ENCODE peak calls at places on chromosome 11, in five cellular contexts. O is Karpas-422; U is activated CD4-positive, alpha-beta T cell treated with anti-CD3 and anti-CD28 coated beads, Interleukin-2, amount 50 U/mL, for 4 hours; G is substantia nigra; E is pancreas. X is an unnamed sample.

GRCh38 chr11:680970-681369 is 14.1 kb downstream of the DEAF1 start:
- DNase-seq in U (no peak), E (no peak), O (no peak), G (no peak), X (no peak)

GRCh38 chr11:57490456-57491248 is 24.9 kb downstream of the SLC43A1 start:
- DNase-seq in E (no peak), O (no peak), U (no peak), G (no peak), X (no peak)

GRCh38 chr11:60937811-60938210 is 13.6 kb downstream of the TMEM132A start:
- DNase-seq in O (no peak), E (peak; percentile 50), U (no peak), G (no peak), X (no peak)

GRCh38 chr11:91813263-91813662 is 411.4 kb upstream of the FAT3 start:
- DNase-seq in O (no peak), G (no peak), U (no peak), E (no peak), X (no peak)

GRCh38 chr11:80086496-80087055 is 645.7 kb upstream of the TENM4 start:
- DNase-seq in G (no peak), E (no peak), U (no peak), O (no peak), X (no peak)

GRCh38 chr11:6482431-6482830 is 1.1 kb downstream of the TIMM10B start:
- DNase-seq in G (no peak), U (no peak), E (no peak), O (no peak), X (no peak)

GRCh38 chr11:67248653-67249052 is 17.6 kb upstream of the GRK2 start:
- DNase-seq in O (no peak), G (no peak), U (no peak), E (no peak), X (no peak)

GRCh38 chr11:35272391-35272821 is 133.4 kb downstream of the CD44 start:
- DNase-seq in O (no peak), U (peak; percentile 21), G (no peak), E (no peak), X (no peak)

GRCh38 chr11:125401746-125402145 is 94.3 kb downstream of the FEZ1 start:
- DNase-seq in E (peak; percentile 40), O (no peak), G (no peak), U (no peak), X (no peak)

GRCh38 chr11:83006877-83007330 is 64.8 kb downstream of the RAB30 start:
- DNase-seq in O (no peak), G (no peak), E (no peak), U (no peak), X (no peak)

GRCh38 chr11:76135491-76135890 is 70.8 kb downstream of the WNT11 start:
- DNase-seq in O (no peak), E (no peak), U (no peak), G (no peak), X (no peak)

GRCh38 chr11:13862845-13863392 is 99.6 kb upstream of the SPON1 start:
- DNase-seq in U (no peak), G (no peak), O (no peak), E (no peak), X (no peak)

GRCh38 chr11:48193876-48194275 is 22.7 kb upstream of the OR4B1 start:
- DNase-seq in O (no peak), E (no peak), U (no peak), G (no peak), X (no peak)

GRCh38 chr11:86519064-86519911 is 144.6 kb downstream of the CCDC81 start:
- DNase-seq in E (no peak), O (no peak), G (no peak), U (no peak), X (no peak)

GRCh38 chr11:17163742-17164141 is 44.0 kb downstream of the PIK3C2A start:
- DNase-seq in E (no peak), U (no peak), G (no peak), O (no peak), X (no peak)

GRCh38 chr11:10268746-10269487 is 25.1 kb downstream of the SBF2 start:
- DNase-seq in E (no peak), O (no peak), G (no peak), U (no peak), X (no peak)

GRCh38 chr11:126282361-126282741 is 542 bp upstream of the TIRAP start:
- DNase-seq in E (peak; percentile 71), O (peak; percentile 56), G (peak; percentile 18), U (peak; percentile 29), X (peak; percentile 27)

GRCh38 chr11:1888347-1888753 is 3.3 kb downstream of the PRR33 start:
- DNase-seq in U (no peak), E (peak; percentile 55), O (no peak), G (no peak), X (no peak)

GRCh38 chr11:41498726-41499125 is 39.3 kb upstream of the LRRC4C start:
- DNase-seq in O (peak; percentile 47), E (no peak), G (no peak), U (no peak), X (no peak)

GRCh38 chr11:85756401-85757200 is 54.3 kb downstream of the SYTL2 start:
- DNase-seq in E (no peak), G (no peak), O (no peak), U (peak; percentile 18), X (no peak)

GRCh38 chr11:94326947-94327346 is 22.6 kb downstream of the IZUMO1R start:
- DNase-seq in G (no peak), O (no peak), U (no peak), E (no peak), X (no peak)

GRCh38 chr11:82533628-82534353 is 199.9 kb downstream of the FAM181B start:
- DNase-seq in U (no peak), E (no peak), G (no peak), O (peak; percentile 45), X (no peak)

GRCh38 chr11:65389294-65389980 is 3.0 kb downstream of the FRMD8 start:
- DNase-seq in U (no peak), O (no peak), G (no peak), E (no peak), X (no peak)

GRCh38 chr11:3177931-3178330 is 12.8 kb upstream of the OSBPL5 start:
- DNase-seq in G (no peak), O (no peak), U (no peak), E (no peak), X (no peak)

GRCh38 chr11:18397921-18398320 is 3.6 kb downstream of the LDHA start:
- DNase-seq in G (no peak), U (no peak), O (peak; percentile 36), E (no peak), X (no peak)

GRCh38 chr11:122197055-122197987 is 81.3 kb upstream of the BLID start:
- DNase-seq in U (no peak), O (no peak), E (no peak), G (no peak), X (no peak)

GRCh38 chr11:65185166-65185565 is 3.4 kb downstream of the CAPN1 start:
- DNase-seq in E (no peak), G (no peak), O (peak; percentile 38), U (no peak), X (no peak)

GRCh38 chr11:95461858-95462257 is 230.9 kb upstream of the SESN3 start:
- DNase-seq in E (no peak), O (peak; percentile 69), U (no peak), G (no peak), X (no peak)

GRCh38 chr11:76184551-76184993 is 21.7 kb downstream of the WNT11 start:
- DNase-seq in E (no peak), U (no peak), O (no peak), G (no peak), X (no peak)

GRCh38 chr11:86902345-86902744 is 52.9 kb downstream of the FZD4 start:
- DNase-seq in U (no peak), E (no peak), O (no peak), G (no peak), X (no peak)

GRCh38 chr11:62127941-62128770 is 4.3 kb downstream of the INCENP start:
- DNase-seq in U (no peak), E (peak; percentile 37), G (no peak), O (no peak), X (no peak)

GRCh38 chr11:69654660-69655478 is 13.9 kb downstream of the CCND1 start:
- DNase-seq in G (no peak), U (no peak), O (no peak), E (peak; percentile 56), X (no peak)

GRCh38 chr11:77966338-77966737 is 28.1 kb downstream of the INTS4 start:
- DNase-seq in E (no peak), O (no peak), U (no peak), G (no peak), X (no peak)

GRCh38 chr11:124891390-124891861 is 6.2 kb downstream of the ROBO4 start:
- DNase-seq in E (no peak), O (no peak), U (no peak), G (no peak), X (no peak)

GRCh38 chr11:128164090-128164741 is 423.1 kb downstream of the ETS1 start:
- DNase-seq in O (no peak), G (no peak), U (no peak), E (no peak), X (no peak)